ENCODE peak calls at places on chromosome 21, in five cellular contexts. G is GM10248, X is fibroblast of mammary gland, W is H9, P is choroid plexus epithelial cell. T is an unnamed sample.
A peak's percentile ranks its signal among the peaks of the same experiment; 100 is the strongest.

GRCh38 chr21:31520506-31521163 is 138.9 kb upstream of the SOD1 start:
- DNase-seq in G (no peak), X (no peak), W (no peak), P (peak; percentile 53), T (no peak)

GRCh38 chr21:28371713-28372112 is 621.0 kb downstream of the LTN1 start:
- DNase-seq in G (no peak), X (no peak), W (no peak), P (no peak), T (no peak)

GRCh38 chr21:32666258-32666657 is 54.1 kb upstream of the CFAP298 start:
- DNase-seq in G (no peak), X (no peak), W (no peak), P (peak; percentile 15), T (no peak)

GRCh38 chr21:27306821-27307746 is 340.2 kb upstream of the ADAMTS5 start:
- DNase-seq in G (no peak), X (no peak), W (no peak), P (no peak), T (no peak)

GRCh38 chr21:30340714-30341573 is 3.5 kb upstream of the KRTAP27-1 start:
- DNase-seq in G (peak; percentile 11), X (peak; percentile 47), W (peak; percentile 38), P (peak; percentile 72), T (peak; percentile 4)

GRCh38 chr21:34367320-34367935 is 3.6 kb downstream of the KCNE2 start:
- DNase-seq in G (peak; percentile 40), X (peak; percentile 67), W (peak; percentile 50), P (peak; percentile 86), T (peak; percentile 42)

GRCh38 chr21:40685121-40685630 is 161.8 kb downstream of the DSCAM start:
- DNase-seq in G (no peak), X (no peak), W (no peak), P (no peak), T (no peak)

GRCh38 chr21:16570856-16571255 is 841.1 kb downstream of the USP25 start:
- DNase-seq in G (no peak), X (no peak), W (no peak), P (peak; percentile 52), T (no peak)

GRCh38 chr21:33229776-33230517 is at the start of gene IFNAR2:
- DNase-seq in G (peak; percentile 95), X (peak; percentile 38), W (peak; percentile 85), P (peak; percentile 53), T (peak; percentile 96)

GRCh38 chr21:40620386-40621145 is 226.4 kb downstream of the DSCAM start:
- DNase-seq in G (no peak), X (no peak), W (no peak), P (no peak), T (no peak)

DNA sequence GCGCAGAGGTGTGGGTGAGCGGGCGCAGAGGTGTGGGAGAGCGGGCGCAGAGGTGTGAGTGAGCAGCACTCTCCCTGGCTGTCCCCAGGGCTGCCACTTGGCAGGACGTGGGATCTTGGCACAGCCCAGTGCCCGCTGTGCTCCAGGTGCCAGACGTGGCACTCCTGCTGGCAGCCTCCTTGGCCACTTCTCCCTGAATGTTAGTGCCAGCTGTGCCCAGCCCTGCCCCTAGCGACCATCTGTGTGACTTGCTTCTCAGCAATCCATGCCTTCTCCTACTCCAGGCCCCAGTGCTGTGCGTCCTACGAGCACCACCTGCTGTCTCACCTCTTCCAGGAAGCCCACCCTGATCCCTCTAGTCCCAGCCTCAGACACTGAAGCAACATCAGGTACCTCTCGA is 30.5 kb downstream of the KRTAP10-1 start:
- DNase-seq in G (no peak), X (no peak), W (no peak), P (no peak), T (no peak)
- TF ChIP-seq CTCF in G (no peak), X (no peak), W (no peak), P (no peak), T (no peak)

DNA sequence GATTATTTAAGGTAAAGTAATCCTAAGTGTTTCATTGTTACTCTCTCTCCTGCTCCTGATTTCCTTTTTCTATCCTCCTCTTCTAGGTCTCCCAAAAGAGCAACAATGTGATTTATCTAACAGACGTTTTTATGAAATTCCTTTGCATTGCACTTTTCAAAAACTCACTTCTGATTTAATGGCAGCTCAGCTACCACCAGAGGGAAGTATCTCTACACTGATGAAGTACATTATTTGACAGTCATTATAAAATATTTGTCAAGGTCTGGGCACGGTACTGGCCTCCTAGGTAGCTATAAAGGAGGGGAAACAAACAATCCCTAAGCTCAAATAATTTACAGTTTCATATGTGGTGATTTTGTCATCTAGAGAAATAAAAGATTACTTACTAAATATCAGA is 15.6 kb downstream of the TMPRSS15 start:
- DNase-seq in G (no peak), X (no peak), W (no peak), P (no peak), T (no peak)
- TF ChIP-seq CTCF in G (no peak), X (no peak), W (peak; percentile 52), P (peak; percentile 3), T (no peak)

GRCh38 chr21:45700461-45700860 is 56.9 kb downstream of the PCBP3 start:
- DNase-seq in G (no peak), X (no peak), W (no peak), P (no peak), T (no peak)

GRCh38 chr21:45699966-45700365 is 56.4 kb downstream of the PCBP3 start:
- DNase-seq in G (no peak), X (peak; percentile 92), W (no peak), P (no peak), T (no peak)

GRCh38 chr21:45698493-45698947 is 55.0 kb downstream of the PCBP3 start:
- DNase-seq in G (no peak), X (peak; percentile 100), W (no peak), P (peak; percentile 97), T (no peak)

GRCh38 chr21:45699251-45699942 is 55.9 kb downstream of the PCBP3 start:
- DNase-seq in G (no peak), X (peak; percentile 30), W (no peak), P (no peak), T (no peak)

GRCh38 chr21:45695086-45695485 is 51.6 kb downstream of the PCBP3 start:
- DNase-seq in G (no peak), X (no peak), W (peak; percentile 49), P (peak; percentile 7), T (no peak)
- TF ChIP-seq CTCF in G (no peak), X (no peak), W (peak; percentile 63), P (peak; percentile 29), T (no peak)

DNA sequence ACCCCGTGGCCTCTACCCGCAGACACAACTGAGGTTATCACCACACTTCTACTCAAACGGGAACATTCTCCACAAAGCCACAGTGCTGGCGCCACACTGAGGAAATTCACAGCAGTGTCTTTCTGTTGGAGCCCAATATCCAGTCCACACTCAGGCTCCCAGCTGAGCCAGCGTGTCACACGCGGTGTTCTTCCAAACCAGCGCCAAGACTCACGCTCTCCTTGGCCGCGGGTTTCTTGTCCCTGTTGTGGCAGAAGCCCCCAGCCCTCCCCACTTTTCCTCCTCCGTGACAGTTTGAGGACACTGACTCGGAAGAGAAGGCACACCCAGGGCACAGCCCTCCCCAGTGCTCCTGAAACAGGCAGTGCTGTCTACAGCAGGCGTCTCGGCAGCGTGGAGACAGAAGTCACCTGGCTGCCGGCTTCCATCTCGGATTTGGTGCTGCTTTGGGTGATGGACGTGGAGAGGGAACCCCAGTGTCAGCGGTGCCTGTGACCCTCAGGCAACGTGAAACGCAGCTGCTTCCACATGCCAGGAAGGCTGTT is 35.4 kb upstream of the AGPAT3 start:
- DNase-seq in G (no peak), X (no peak), W (no peak), P (no peak), T (peak; percentile 10)
- TF ChIP-seq CTCF in G (no peak), X (no peak), W (peak; percentile 30), P (peak; percentile 22), T (no peak)

GRCh38 chr21:23131177-23131576 is 2133.0 kb downstream of the NCAM2 start:
- DNase-seq in G (no peak), X (no peak), W (no peak), P (no peak), T (no peak)
- TF ChIP-seq CTCF in G (no peak), X (no peak), W (peak; percentile 61), P (peak; percentile 9), T (no peak)

DNA sequence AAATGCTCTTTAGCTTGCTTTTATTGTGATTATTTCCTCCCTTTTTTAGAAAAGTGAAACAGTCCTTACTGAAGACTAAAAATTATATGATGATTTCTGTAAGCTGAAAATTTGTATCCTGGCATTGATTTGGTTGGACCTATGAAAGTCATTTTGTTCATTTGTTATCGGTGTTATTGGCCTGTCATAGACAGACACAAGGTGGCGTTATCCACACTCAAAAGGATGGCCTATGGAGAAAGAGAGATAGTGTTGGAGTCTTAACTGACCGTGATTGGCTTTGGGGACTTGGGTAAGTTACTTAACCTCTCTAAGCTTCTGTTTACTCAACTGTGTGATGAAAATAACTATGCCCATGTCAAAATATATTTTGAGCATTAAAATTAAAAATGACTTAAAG is 203.6 kb upstream of the CHODL start:
- DNase-seq in G (no peak), X (peak; percentile 0), W (peak; percentile 28), P (peak; percentile 63), T (peak; percentile 1)
- TF ChIP-seq CTCF in G (peak; percentile 34), X (peak; percentile 15), W (peak; percentile 83), P (peak; percentile 65), T (peak; percentile 21)

DNA sequence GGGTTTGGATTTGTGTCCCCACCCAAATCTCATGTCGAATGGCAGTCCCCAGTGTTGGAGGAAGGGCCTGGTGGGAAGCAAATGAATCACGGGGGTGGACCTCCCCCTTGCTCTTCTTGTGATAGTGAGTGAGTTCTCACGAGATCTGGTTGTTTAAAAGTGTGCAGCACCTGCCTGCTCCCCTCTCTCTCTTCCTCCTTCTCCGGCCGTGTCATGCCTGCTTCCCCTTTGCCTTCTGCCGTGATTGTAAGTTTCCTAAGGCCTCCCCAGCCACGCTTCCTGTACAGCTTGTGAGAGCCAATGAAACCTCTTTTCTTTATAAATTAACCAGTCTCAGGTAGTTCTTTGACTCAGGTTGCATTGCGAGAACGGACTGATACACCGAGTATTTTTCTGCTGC is 15.9 kb downstream of the CLDN14 start:
- DNase-seq in G (no peak), X (no peak), W (no peak), P (no peak), T (no peak)
- TF ChIP-seq CTCF in G (no peak), X (no peak), W (no peak), P (no peak), T (no peak)

GRCh38 chr21:38869196-38869595 is 63.5 kb downstream of the ETS2 start:
- DNase-seq in G (no peak), X (no peak), W (no peak), P (no peak), T (no peak)

GRCh38 chr21:38875694-38876492 is 70.2 kb downstream of the ETS2 start:
- DNase-seq in G (no peak), X (peak; percentile 79), W (no peak), P (no peak), T (no peak)

GRCh38 chr21:38869946-38870345 is 64.2 kb downstream of the ETS2 start:
- DNase-seq in G (no peak), X (peak; percentile 36), W (no peak), P (peak; percentile 73), T (no peak)
- TF ChIP-seq CTCF in G (no peak), X (peak; percentile 24), W (peak; percentile 26), P (peak; percentile 31), T (no peak)

T was measured in GM20000.